ENCODE peak calls at places on chromosomes 6 and 20, in four cellular contexts. M is adrenal gland, D is transverse colon, N is body of pancreas. T is an unnamed sample.

GRCh38 chr20:20452254-20452676 is 84.4 kb downstream of the INSM1 start:
- DNase-seq in M (peak), D (peak), N (peak), T (peak)

GRCh38 chr20:41213150-41213820 is 75.9 kb downstream of the PLCG1 start:
- DNase-seq in M (no peak), D (no peak), N (no peak), T (peak)

GRCh38 chr20:14525439-14525838 is 188.0 kb upstream of the FLRT3 start:
- DNase-seq in M (no peak), D (no peak), N (no peak), T (no peak)

GRCh38 chr6:128275681-128276080 is 244.7 kb downstream of the PTPRK start:
- DNase-seq in M (no peak), D (no peak), N (no peak), T (no peak)

GRCh38 chr6:149833651-149834050 is 30.5 kb downstream of the LRP11 start:
- DNase-seq in M (no peak), D (no peak), N (no peak), T (no peak)

GRCh38 chr6:31079656-31080261 is 32.6 kb downstream of the C6orf15 start:
- DNase-seq in M (peak), D (peak), N (peak), T (peak)

GRCh38 chr20:39874049-39874893 is 814.8 kb downstream of the MAFB start:
- DNase-seq in M (peak), D (peak), N (peak), T (peak)

GRCh38 chr6:146351018-146351417 is 192.6 kb upstream of the RAB32 start:
- DNase-seq in M (no peak), D (no peak), N (no peak), T (no peak)

GRCh38 chr20:47278907-47279348 is 77.6 kb downstream of the ZMYND8 start:
- DNase-seq in M (peak), D (no peak), N (no peak), T (no peak)

GRCh38 chr20:57698191-57698866 is 11.5 kb downstream of the PMEPA1 start:
- DNase-seq in M (peak), D (peak), N (no peak), T (peak)

GRCh38 chr20:62008643-62009183 is 57.0 kb downstream of the TAF4 start:
- DNase-seq in M (no peak), D (no peak), N (no peak), T (no peak)

GRCh38 chr6:132511159-132511835 is 1.6 kb downstream of the STX7 start:
- DNase-seq in M (no peak), D (peak), N (no peak), T (no peak)

GRCh38 chr6:127496471-127496870 is 22.7 kb downstream of the MTCL3 start:
- DNase-seq in M (no peak), D (no peak), N (no peak), T (no peak)

GRCh38 chr6:159594750-159595117 is 98.3 kb downstream of the SOD2 start:
- DNase-seq in M (no peak), D (no peak), N (no peak), T (peak)

GRCh38 chr6:42251911-42252637 is 34.4 kb upstream of the MRPS10 start:
- DNase-seq in M (peak), D (peak), N (peak), T (no peak)

GRCh38 chr20:46554850-46555249 is 4.4 kb upstream of the OCSTAMP start:
- DNase-seq in M (no peak), D (no peak), N (no peak), T (no peak)

GRCh38 chr20:35721621-35722020 is 20.4 kb downstream of the RBM39 start:
- DNase-seq in M (no peak), D (no peak), N (no peak), T (no peak)
- TF ChIP-seq POLR2A in M (no peak), D (no peak), N (no peak), T (no peak)

GRCh38 chr6:7042056-7042653 is 65.6 kb upstream of the RREB1 start:
- DNase-seq in M (no peak), D (peak), N (no peak), T (no peak)
- TF ChIP-seq POLR2A in M (no peak), D (no peak), N (no peak), T (no peak)

DNA sequence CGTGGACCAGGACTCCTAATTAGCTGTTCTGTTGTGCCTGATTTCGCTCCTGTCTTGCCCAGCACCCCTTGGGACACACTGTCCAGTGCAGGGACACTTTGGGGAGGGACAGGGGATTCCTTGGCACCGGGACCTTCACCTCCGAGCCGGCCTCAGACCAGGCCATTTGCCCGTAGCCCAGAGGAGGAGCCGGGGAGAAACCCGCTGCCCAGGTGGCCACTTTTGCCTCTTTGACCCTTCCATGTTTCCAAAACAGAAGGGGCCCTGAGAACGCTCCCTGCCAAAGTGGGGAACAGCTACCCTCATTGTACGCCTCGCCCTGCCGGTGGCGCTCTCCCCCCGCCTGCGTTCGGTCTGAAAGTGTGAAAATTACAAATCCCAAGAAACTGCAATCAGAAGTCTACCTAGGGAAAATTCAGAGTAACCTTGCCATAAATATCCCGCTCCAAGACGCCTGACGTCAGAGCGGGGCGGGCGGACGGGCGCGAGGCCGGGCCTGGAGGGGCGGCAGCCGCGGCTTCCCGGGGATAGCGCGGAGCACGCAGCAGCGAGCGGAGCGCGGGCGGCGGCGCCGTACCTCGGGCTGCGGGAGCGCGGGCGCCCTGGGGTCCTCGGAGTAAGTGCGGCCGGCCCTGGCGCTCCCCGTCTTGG is at the start of gene DAAM2:
- DNase-seq in M (peak), D (peak), N (peak), T (no peak)
- TF ChIP-seq POLR2A in M (peak), D (no peak), N (peak), T (peak)

GRCh38 chr6:3261518-3261820 is 2.7 kb downstream of the PSMG4 start:
- DNase-seq in M (no peak), D (no peak), N (no peak), T (no peak)

GRCh38 chr6:3260772-3261517 is 2.2 kb downstream of the PSMG4 start:
- DNase-seq in M (no peak), D (no peak), N (no peak), T (no peak)

GRCh38 chr6:3261921-3262320 is 3.2 kb downstream of the PSMG4 start:
- DNase-seq in M (no peak), D (no peak), N (no peak), T (no peak)

GRCh38 chr6:3264356-3264755 is 5.6 kb downstream of the PSMG4 start:
- DNase-seq in M (no peak), D (no peak), N (no peak), T (no peak)

GRCh38 chr6:3263091-3263490 is 4.3 kb downstream of the PSMG4 start:
- DNase-seq in M (no peak), D (no peak), N (peak), T (no peak)
- TF ChIP-seq POLR2A in M (no peak), D (no peak), N (no peak), T (no peak)

GRCh38 chr6:32854376-32855178 is 585 bp downstream of the PSMB9 start:
- DNase-seq in M (peak), D (peak), N (peak), T (peak)
- TF ChIP-seq POLR2A in M (no peak), D (no peak), N (no peak), T (no peak)

GRCh38 chr6:10694302-10695085 is at the start of the genes C6orf52 and PAK1IP1:
- DNase-seq in M (peak), D (peak), N (peak), T (peak)
- TF ChIP-seq POLR2A in M (peak), D (peak), N (peak), T (peak)

GRCh38 chr6:34580707-34581560 is 24.8 kb upstream of the SPDEF start:
- DNase-seq in M (no peak), D (no peak), N (no peak), T (no peak)
- TF ChIP-seq POLR2A in M (no peak), D (no peak), N (no peak), T (no peak)

GRCh38 chr20:32764000-32764960 is 2.1 kb downstream of the DNMT3B start:
- DNase-seq in M (no peak), D (no peak), N (no peak), T (no peak)

GRCh38 chr20:32762754-32763201 is 593 bp downstream of the DNMT3B start:
- DNase-seq in M (peak), D (no peak), N (no peak), T (no peak)

GRCh38 chr20:32761417-32761830 is 761 bp upstream of the DNMT3B start:
- DNase-seq in M (no peak), D (no peak), N (no peak), T (no peak)

GRCh38 chr20:32763202-32763999 is 1.2 kb downstream of the DNMT3B start:
- DNase-seq in M (no peak), D (no peak), N (peak), T (no peak)

GRCh38 chr20:32761831-32762753 is at the start of gene DNMT3B:
- DNase-seq in M (peak), D (peak), N (peak), T (peak)
- TF ChIP-seq POLR2A in M (no peak), D (no peak), N (no peak), T (peak)

DNA sequence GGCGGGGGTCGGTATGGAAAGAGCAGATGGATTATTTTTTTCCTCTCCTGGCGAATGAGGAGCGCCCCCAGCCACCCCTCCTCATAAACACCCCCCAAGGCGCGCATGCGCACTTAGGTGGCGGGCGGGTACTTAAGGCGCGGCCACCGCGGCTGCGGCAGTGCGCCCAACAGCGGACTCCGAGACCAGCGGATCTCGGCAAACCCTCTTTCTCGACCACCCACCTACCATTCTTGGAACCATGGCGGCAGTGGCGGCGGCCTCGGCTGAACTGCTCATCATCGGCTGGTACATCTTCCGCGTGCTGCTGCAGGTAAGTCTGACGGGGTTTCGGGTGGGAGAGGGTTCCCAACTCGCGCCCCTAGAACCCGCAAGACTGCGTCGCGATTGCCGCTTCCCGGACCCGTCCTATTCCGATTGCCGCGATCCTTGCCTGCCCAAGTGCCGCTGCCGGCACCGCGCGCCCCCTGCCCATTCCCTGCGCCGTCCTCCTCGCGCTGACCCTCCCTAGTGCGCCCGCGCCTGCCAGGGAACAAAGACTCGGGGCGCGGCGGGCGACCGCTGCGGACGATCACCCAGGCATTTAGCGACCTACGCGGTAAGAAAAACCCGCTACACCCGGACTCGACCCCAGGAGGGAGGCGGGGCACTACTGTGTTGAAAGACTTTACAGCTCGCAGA is at the start of gene NNAT:
- DNase-seq in M (no peak), D (no peak), N (no peak), T (no peak)
- TF ChIP-seq POLR2A in M (no peak), D (no peak), N (no peak), T (no peak)